ENCODE peak calls at places on chromosome 5, in five cellular contexts. A, Y, U, I and T are unnamed samples. For H3K36me3, the result is how much of the 10 kb centered on the place peaks cover.

GRCh38 chr5:31049933-31050704 is 143.4 kb upstream of the CDH6 start:
- DNase-seq in U (no peak), I (no peak), Y (no peak), A (no peak), T (no peak)

GRCh38 chr5:79959407-79959806 is 31.7 kb downstream of the MTX3 start:
- DNase-seq in Y (no peak), I (no peak), A (no peak), U (no peak), T (no peak)

GRCh38 chr5:59609501-59610265 is 283.8 kb downstream of the PDE4D start:
- DNase-seq in I (no peak), A (no peak), U (no peak), Y (no peak), T (no peak)

GRCh38 chr5:55276771-55277170 is 30.7 kb downstream of the DHX29 start:
- DNase-seq in U (peak), A (no peak), Y (no peak), I (peak), T (no peak)

GRCh38 chr5:94885931-94886330 is 267.5 kb downstream of the SLF1 start:
- DNase-seq in I (no peak), A (no peak), Y (no peak), U (no peak), T (no peak)

GRCh38 chr5:68007446-68007845 is 208.1 kb upstream of the PIK3R1 start:
- DNase-seq in I (peak), U (peak), Y (no peak), A (no peak), T (no peak)

GRCh38 chr5:43074987-43075318 is 34.8 kb upstream of the ANXA2R start:
- DNase-seq in I (no peak), U (no peak), A (no peak), Y (no peak), T (no peak)

GRCh38 chr5:136526798-136527197 is 161.5 kb upstream of the TRPC7 start:
- DNase-seq in I (no peak), A (no peak), U (no peak), Y (no peak), T (no peak)

GRCh38 chr5:1730487-1730847 is 69.2 kb downstream of the MRPL36 start:
- DNase-seq in Y (no peak), U (no peak), A (no peak), I (no peak), T (no peak)

GRCh38 chr5:38601843-38602424 is 45.5 kb upstream of the LIFR start:
- DNase-seq in A (no peak), I (peak), Y (no peak), U (peak), T (no peak)

GRCh38 chr5:44089419-44090125 is 299.6 kb downstream of the FGF10 start:
- DNase-seq in I (no peak), Y (no peak), U (no peak), A (no peak), T (no peak)

GRCh38 chr5:115575167-115576070 is 26.9 kb downstream of the TICAM2 start:
- DNase-seq in Y (no peak), I (peak), U (peak), A (no peak), T (no peak)

GRCh38 chr5:16179511-16179935 is at the start of gene MARCHF11:
- DNase-seq in I (peak), Y (peak), A (no peak), U (no peak), T (no peak)

GRCh38 chr5:135199919-135200318 is 165.9 kb upstream of the PITX1 start:
- DNase-seq in A (no peak), I (no peak), U (no peak), Y (no peak), T (no peak)

GRCh38 chr5:69492391-69493234 is at the start of gene OCLN:
- DNase-seq in Y (peak), U (no peak), I (peak), A (no peak), T (peak)

GRCh38 chr5:66959668-66960067 is 236.9 kb downstream of the CD180 start:
- DNase-seq in Y (no peak), A (no peak), I (peak), U (peak), T (no peak)

GRCh38 chr5:51838459-51839253 is 455.4 kb downstream of the ISL1 start:
- DNase-seq in A (no peak), I (no peak), Y (no peak), U (no peak), T (no peak)

GRCh38 chr5:2695200-2695891 is 56.1 kb downstream of the IRX2 start:
- DNase-seq in Y (no peak), I (peak), A (no peak), U (no peak), T (no peak)

GRCh38 chr5:17614872-17615605 is 4.8 kb downstream of the TAF11L12 start:
- DNase-seq in Y (no peak), A (no peak), I (no peak), U (no peak), T (no peak)

GRCh38 chr5:58235279-58235678 is 224.6 kb downstream of the PLK2 start:
- DNase-seq in Y (no peak), A (no peak), I (peak), U (no peak), T (no peak)

GRCh38 chr5:117357886-117358285 is 783.3 kb upstream of the SEMA6A start:
- DNase-seq in U (no peak), Y (no peak), A (no peak), I (no peak), T (no peak)

GRCh38 chr5:50715001-50715400 is 48.6 kb downstream of the PARP8 start:
- DNase-seq in A (no peak), U (no peak), I (no peak), Y (no peak), T (no peak)

GRCh38 chr5:173089581-173089980 is 33.4 kb downstream of the CREBRF start:
- DNase-seq in Y (no peak), U (no peak), I (no peak), A (no peak), T (no peak)

GRCh38 chr5:78760411-78761169 is 112.0 kb upstream of the LHFPL2 start:
- DNase-seq in Y (no peak), A (no peak), I (peak), U (no peak), T (no peak)

GRCh38 chr5:178356459-178356872 is 123.9 kb upstream of the PHYKPL start:
- DNase-seq in U (no peak), I (no peak), A (no peak), Y (no peak), T (peak)

GRCh38 chr5:143057580-143057999 is 287.4 kb downstream of the ARHGAP26 start:
- DNase-seq in A (no peak), U (no peak), I (peak), Y (no peak), T (no peak)

GRCh38 chr5:86862093-86862492 is 244.4 kb downstream of the COX7C start:
- DNase-seq in Y (no peak), U (no peak), A (no peak), I (no peak), T (no peak)

GRCh38 chr5:55900776-55901175 is 49.6 kb downstream of the IL31RA start:
- DNase-seq in I (no peak), A (no peak), U (no peak), Y (no peak), T (no peak)

GRCh38 chr5:33241826-33242225 is 198.9 kb upstream of the TARS1 start:
- DNase-seq in A (no peak), I (no peak), Y (no peak), U (no peak), T (no peak)

GRCh38 chr5:38478166-38478565 is 78.3 kb downstream of the LIFR start:
- DNase-seq in Y (no peak), U (no peak), A (no peak), I (no peak), T (no peak)

GRCh38 chr5:154464435-154464834 is 13.6 kb downstream of the HAND1 start:
- DNase-seq in Y (no peak), A (no peak), U (no peak), I (no peak), T (no peak)

GRCh38 chr5:146165469-146165868 is 17.0 kb downstream of the LARS1 start:
- DNase-seq in Y (no peak), A (no peak), I (peak), U (no peak), T (no peak)

GRCh38 chr5:85732185-85732584 is 885.6 kb upstream of the COX7C start:
- DNase-seq in U (no peak), Y (no peak), A (no peak), I (no peak), T (no peak)

GRCh38 chr5:174532453-174533126 is 191.8 kb upstream of the MSX2 start:
- DNase-seq in I (peak), U (peak), A (no peak), Y (peak), T (peak)

GRCh38 chr5:115549154-115549553 is 4.6 kb upstream of the FEM1C start:
- DNase-seq in Y (no peak), U (no peak), I (no peak), A (no peak), T (no peak)

GRCh38 chr5:134148986-134149539 is 27.7 kb downstream of the SKP1 start:
- DNase-seq in U (no peak), Y (no peak), A (no peak), I (no peak), T (no peak)
- H3K36me3 ChIP-seq in U (half or more), Y (under half), A (under half), I (under half), T (under half)

GRCh38 chr5:129904667-129905466 is 602 bp downstream of the CHSY3 start:
- DNase-seq in A (no peak), U (peak), Y (peak), I (peak), T (peak)

GRCh38 chr5:129906177-129906887 is 2.1 kb downstream of the CHSY3 start:
- DNase-seq in Y (no peak), U (peak), A (no peak), I (peak), T (peak)

GRCh38 chr5:129903466-129904101 is 681 bp upstream of the CHSY3 start:
- DNase-seq in I (no peak), Y (no peak), U (no peak), A (no peak), T (no peak)

GRCh38 chr5:129904102-129904666 is at the start of gene CHSY3:
- DNase-seq in Y (peak), I (peak), A (no peak), U (peak), T (peak)

DNA sequence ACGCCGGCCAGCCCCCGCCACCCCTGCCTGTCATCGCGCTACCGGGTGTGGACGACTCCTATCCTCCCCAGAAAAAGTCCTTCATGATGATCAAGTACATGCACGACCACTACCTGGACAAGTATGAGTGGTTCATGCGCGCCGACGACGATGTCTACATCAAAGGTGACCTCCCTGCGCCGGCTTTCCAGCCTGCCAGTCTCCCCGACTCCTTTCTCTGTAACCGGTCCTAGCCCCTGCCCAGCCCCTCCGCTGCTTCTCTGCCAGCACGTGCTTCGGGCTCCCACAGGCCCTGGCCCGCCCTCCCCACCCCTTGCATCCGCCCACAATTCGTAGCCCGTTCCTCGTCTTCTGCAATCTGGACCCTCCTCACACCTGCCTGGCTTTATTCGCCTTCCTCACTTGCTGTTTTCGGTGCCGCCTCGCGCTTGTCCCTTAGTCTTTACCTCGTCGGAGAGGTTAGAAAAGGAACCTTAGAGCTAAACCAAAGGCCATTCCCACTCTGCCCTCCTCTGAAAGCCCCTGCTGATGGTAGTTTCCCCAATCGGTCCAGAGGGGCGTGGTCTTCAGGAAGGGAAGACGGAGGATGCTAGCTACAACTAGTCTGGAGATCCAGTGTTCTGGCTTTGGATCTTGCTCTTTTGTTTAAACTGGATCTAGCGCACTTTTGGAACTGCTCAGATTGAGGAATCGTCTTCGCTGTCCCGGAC is 1.4 kb downstream of the CHSY3 start:
- DNase-seq in Y (no peak), I (peak), U (no peak), A (no peak), T (peak)
- H3K27ac ChIP-seq in Y (no peak), I (no peak), U (no peak), A (no peak), T (peak)

DNA sequence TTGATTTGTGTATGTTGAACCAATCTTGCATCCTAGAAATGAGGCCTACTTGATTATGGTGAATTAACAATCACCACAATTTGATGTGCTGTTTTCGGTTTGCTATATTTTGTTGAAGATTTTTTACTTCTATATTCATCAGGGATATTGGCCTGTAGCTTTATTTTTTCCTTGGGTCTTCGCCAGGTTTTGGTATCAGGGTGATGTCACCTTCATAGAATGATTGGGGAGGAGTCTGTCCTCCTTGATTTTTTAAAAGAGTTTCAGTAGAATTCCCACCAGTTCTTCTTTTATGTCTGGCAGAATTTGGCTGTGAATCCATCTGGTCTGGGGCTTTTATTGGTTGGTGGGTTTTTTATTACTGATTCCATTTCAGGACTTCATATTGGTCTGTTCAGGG is 115.2 kb downstream of the CPLANE1 start:
- DNase-seq in U (peak), I (peak), A (no peak), Y (no peak), T (no peak)
- H3K36me3 ChIP-seq in U (under half), I (under half), A (under half), Y (under half), T (under half)

GRCh38 chr5:150180241-150181027 is 9.4 kb upstream of the SLC6A7 start:
- DNase-seq in U (no peak), I (peak), A (no peak), Y (no peak), T (peak)
- H3K27ac ChIP-seq in U (no peak), I (no peak), A (no peak), Y (no peak), T (peak)

GRCh38 chr5:139277171-139277570 is 16.4 kb upstream of the MATR3 start:
- DNase-seq in A (no peak), Y (no peak), I (no peak), U (no peak), T (no peak)

GRCh38 chr5:139276426-139276825 is 17.1 kb upstream of the MATR3 start:
- DNase-seq in I (no peak), A (no peak), U (no peak), Y (no peak), T (no peak)

GRCh38 chr5:139273322-139273571 is 20.3 kb upstream of the MATR3 start:
- DNase-seq in A (no peak), U (no peak), Y (no peak), I (no peak), T (no peak)

GRCh38 chr5:139273572-139274264 is 19.8 kb upstream of the MATR3 start:
- DNase-seq in A (peak), I (peak), U (peak), Y (peak), T (peak)

DNA sequence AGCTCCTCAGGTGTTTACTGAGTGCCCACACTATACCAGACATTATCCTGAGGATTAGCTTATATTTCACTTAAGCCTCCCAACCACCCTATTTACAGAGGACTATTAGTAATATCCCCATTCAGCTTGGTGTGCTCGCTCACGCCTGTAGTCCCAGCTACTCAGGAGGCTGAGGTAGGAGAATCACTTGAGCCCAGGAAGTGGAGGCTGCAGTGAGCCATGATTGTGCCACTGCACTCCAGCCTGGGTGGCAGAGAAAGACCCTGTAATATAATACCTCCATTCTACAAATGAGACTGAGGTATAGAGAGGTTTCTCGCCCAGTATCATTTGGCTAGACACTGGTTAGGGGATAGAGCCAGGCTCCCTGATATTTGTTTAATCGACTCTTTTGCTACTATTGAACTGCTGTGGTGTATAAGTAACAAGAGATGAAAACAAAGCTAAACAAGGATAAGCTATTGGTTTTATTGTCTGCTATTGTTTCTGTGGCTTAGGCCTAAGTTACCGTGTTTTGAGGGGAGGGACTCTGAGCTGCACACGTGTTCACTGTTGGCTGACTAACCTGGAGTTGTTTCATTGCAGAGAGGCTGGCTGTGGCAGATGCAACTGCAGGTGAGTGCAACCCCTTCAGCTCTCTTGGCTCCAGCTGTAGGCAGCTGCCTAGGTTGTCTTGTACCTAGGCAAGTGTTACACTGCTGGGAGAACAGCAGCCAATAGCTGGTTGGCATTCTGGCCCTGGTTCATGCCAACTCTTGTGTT is 17.8 kb upstream of the MATR3 start:
- DNase-seq in I (no peak), A (no peak), Y (no peak), U (no peak), T (no peak)
- H3K36me3 ChIP-seq in I (under half), A (under half), Y (under half), U (under half), T (under half)

DNA sequence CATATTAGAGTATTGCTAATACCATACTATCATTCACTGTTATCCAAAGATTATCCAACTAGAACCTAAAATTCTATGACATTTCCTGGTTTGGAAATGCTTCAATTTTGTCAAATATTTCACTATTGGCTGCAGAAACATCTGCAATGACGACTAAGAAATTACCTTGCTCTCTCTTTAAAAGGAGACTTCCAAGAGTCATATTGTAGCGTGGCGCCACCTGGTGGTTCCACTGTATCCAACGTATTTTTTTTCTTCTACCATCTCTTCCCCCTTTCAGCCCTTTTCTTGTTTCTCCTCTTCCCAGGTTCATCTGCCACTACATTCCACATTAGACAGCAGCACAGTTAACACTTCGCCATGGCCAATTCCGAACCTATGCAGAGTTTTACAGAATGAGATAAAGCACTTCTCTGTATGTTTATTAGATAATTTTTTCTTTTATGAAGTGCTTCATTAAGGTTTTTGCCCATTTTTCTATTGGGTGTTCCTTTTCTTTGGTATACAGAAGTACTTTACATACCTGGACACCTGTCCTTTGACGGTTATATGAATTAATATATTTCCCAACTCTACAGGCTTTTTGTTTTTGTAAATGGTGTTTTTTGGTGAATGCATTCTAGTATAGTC is 153.5 kb downstream of the CDC42SE2 start:
- DNase-seq in I (peak), U (peak), A (peak), Y (peak), T (peak)
- H3K27ac ChIP-seq in I (no peak), U (no peak), A (peak), Y (no peak), T (no peak)

GRCh38 chr5:161600156-161600555 is 53.6 kb upstream of the GABRB2 start:
- DNase-seq in U (no peak), Y (no peak), A (no peak), I (no peak), T (no peak)

GRCh38 chr5:161602739-161603138 is 56.2 kb upstream of the GABRB2 start:
- DNase-seq in A (no peak), U (no peak), I (no peak), Y (no peak), T (no peak)
- H3K36me3 ChIP-seq in A (under half), U (under half), I (under half), Y (under half), T (under half)

DNA sequence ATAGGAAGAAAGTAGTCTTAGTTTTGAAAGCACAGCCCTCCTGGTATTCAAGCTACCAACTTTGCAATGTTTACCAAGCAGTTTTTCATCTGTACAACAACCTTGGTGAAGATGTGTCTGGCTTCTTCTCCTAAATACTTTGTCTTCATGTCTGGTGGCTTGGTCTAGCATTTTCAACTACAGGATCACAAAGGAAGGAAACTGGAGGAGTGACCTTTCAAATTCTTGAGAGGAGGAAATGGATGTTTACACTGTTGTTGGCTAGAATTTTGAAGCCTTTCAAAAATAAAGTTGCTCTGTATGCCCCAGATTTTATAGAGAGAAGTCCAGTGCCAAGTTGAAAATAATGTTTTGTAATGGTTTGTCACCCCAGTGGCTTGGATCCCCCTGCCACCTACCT is 16.3 kb downstream of the PAM start:
- DNase-seq in A (no peak), U (no peak), I (no peak), Y (no peak), T (no peak)
- H3K27ac ChIP-seq in A (no peak), U (no peak), I (no peak), Y (peak), T (no peak)

DNA sequence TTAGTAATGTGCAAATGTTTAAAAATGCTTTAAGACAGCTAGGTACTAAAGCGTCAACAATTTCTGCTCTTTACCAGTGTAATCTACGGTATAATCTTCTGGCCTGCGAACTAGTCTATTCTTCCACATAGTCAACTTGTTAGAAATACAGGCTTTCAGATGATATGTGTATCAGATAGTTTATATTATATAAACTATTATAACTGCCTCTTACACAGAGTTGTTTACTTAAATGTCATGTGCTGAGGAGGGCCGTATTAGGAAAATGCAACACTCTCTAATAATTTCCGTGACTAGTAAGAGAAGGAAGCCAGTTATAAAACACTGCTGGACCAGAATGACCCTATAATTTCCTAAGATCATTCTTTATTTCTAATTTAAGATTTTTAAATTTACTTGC is 63.6 kb downstream of the WDR41 start:
- DNase-seq in I (no peak), U (no peak), A (no peak), Y (no peak), T (no peak)
- H3K36me3 ChIP-seq in I (under half), U (under half), A (under half), Y (under half), T (under half)